ENCODE peak calls at places on chromosome 3, in six cellular contexts. B, V, J, T, D and A are unnamed samples.

GRCh38 chr3:59425371-59425770 is 375.5 kb upstream of the CFAP20DC start:
- DNase-seq in D (no peak), V (no peak), J (peak), T (no peak), B (peak), A (no peak)

GRCh38 chr3:14525685-14526631 is 14.2 kb downstream of the GRIP2 start:
- DNase-seq in D (no peak), B (peak), V (no peak), T (peak), J (peak), A (no peak)

GRCh38 chr3:136350132-136350531 is 100.0 kb downstream of the PCCB start:
- DNase-seq in V (no peak), J (peak), D (no peak), T (no peak), B (peak), A (no peak)

GRCh38 chr3:37608061-37608702 is 253.5 kb upstream of the CTDSPL start:
- DNase-seq in D (no peak), T (no peak), J (no peak), B (peak), V (no peak), A (no peak)

GRCh38 chr3:136860541-136860940 is 1.5 kb upstream of the NCK1 start:
- DNase-seq in D (peak), J (no peak), B (peak), V (no peak), T (no peak), A (no peak)

GRCh38 chr3:31960793-31961431 is 20.1 kb downstream of the OSBPL10 start:
- DNase-seq in J (no peak), V (no peak), B (no peak), D (peak), T (no peak), A (no peak)

GRCh38 chr3:149273096-149273751 is 51.6 kb upstream of the CP start:
- DNase-seq in J (peak), B (peak), D (peak), T (peak), V (peak), A (peak)

GRCh38 chr3:100059472-100059871 is 54.8 kb downstream of the FILIP1L start:
- DNase-seq in J (no peak), D (no peak), T (no peak), V (no peak), B (no peak), A (no peak)